ENCODE peak calls at places on chromosome 5, in seven cellular contexts. B is hippocampal formation; U is GOT3; C is stromal cell of bone marrow; V is stimulated activated naive CD8-positive, alpha-beta T cell treated with anti-CD3 and anti-CD28 coated beads, Interleukin-15, amount 100 ng/mL, for 72 hours; W is left ventricle myocardium superior; D is activated CD4-positive, alpha-beta T cell treated with anti-CD3 and anti-CD28 coated beads for 1 hour. O is an unnamed sample.

GRCh38 chr5:136636001-136636400 is 270.7 kb upstream of the TRPC7 start:
- DNase-seq in C (no peak), B (no peak), W (no peak), V (no peak), U (no peak), D (no peak), O (no peak)

GRCh38 chr5:164119806-164120440 is 614.5 kb downstream of the MAT2B start:
- DNase-seq in U (no peak), C (no peak), V (no peak), D (no peak), B (no peak), W (no peak), O (no peak)

GRCh38 chr5:6181871-6182270 is 196.5 kb downstream of the MED10 start:
- DNase-seq in V (no peak), C (no peak), U (no peak), D (no peak), B (no peak), W (no peak), O (no peak)

GRCh38 chr5:142017832-142018427 is 5.1 kb upstream of the GNPDA1 start:
- DNase-seq in B (no peak), U (no peak), D (no peak), W (no peak), C (peak), V (peak), O (no peak)

GRCh38 chr5:103218164-103218563 is 40.4 kb upstream of the MACIR start:
- DNase-seq in C (no peak), D (no peak), U (no peak), W (no peak), B (no peak), V (no peak), O (no peak)

GRCh38 chr5:175658299-175659145 is 651 bp downstream of the HRH2 start:
- DNase-seq in C (no peak), D (no peak), B (no peak), U (no peak), V (peak), W (peak), O (no peak)

GRCh38 chr5:78573318-78573717 is 75.3 kb downstream of the LHFPL2 start:
- DNase-seq in C (no peak), D (no peak), U (no peak), W (no peak), V (no peak), B (no peak), O (no peak)

GRCh38 chr5:82023530-82024095 is 51.8 kb downstream of the ATG10 start:
- DNase-seq in V (no peak), W (no peak), C (no peak), U (no peak), B (no peak), D (no peak), O (no peak)